ENCODE peak calls at places on chromosomes 11 and 22, in ten cellular contexts. J, B, L, Y, M, I, O, C, S and H are unnamed samples.
A peak's percentile ranks its signal among the peaks of the same experiment; 100 is the strongest.

GRCh38 chr22:36702832-36703210 is 731 bp downstream of the CACNG2 start:
- DNase-seq in J (no peak), B (no peak), L (no peak), Y (no peak), M (no peak), I (no peak), O (no peak), C (no peak), S (no peak), H (no peak)

GRCh38 chr22:49018601-49019000 is 809.1 kb downstream of the BRD1 start:
- DNase-seq in J (no peak), B (no peak), L (peak; percentile 59), Y (peak; percentile 22), M (no peak), I (no peak), O (peak; percentile 70), C (no peak), S (peak; percentile 52), H (peak; percentile 57)

GRCh38 chr22:36411589-36412258 is 24.0 kb upstream of the MYH9 start:
- DNase-seq in J (no peak), B (no peak), L (no peak), Y (no peak), M (no peak), I (no peak), O (no peak), C (no peak), S (no peak), H (no peak)

GRCh38 chr11:26993965-26994446 is at the start of gene FIBIN:
- DNase-seq in J (peak; percentile 35), B (peak; percentile 40), L (peak; percentile 87), Y (no peak), M (peak; percentile 76), I (peak; percentile 78), O (peak; percentile 75), C (no peak), S (no peak), H (peak; percentile 73)

GRCh38 chr11:36372101-36372767 is 76.1 kb downstream of the PRR5L start:
- DNase-seq in J (no peak), B (no peak), L (no peak), Y (no peak), M (peak; percentile 97), I (peak; percentile 92), O (peak; percentile 71), C (no peak), S (no peak), H (no peak)

GRCh38 chr11:11931461-11932055 is 76.9 kb downstream of the DKK3 start:
- DNase-seq in J (peak; percentile 62), B (peak; percentile 57), L (no peak), Y (no peak), M (peak; percentile 68), I (peak; percentile 80), O (peak; percentile 55), C (peak; percentile 5), S (no peak), H (no peak)

GRCh38 chr11:123654566-123655081 is at the start of gene SCN3B:
- DNase-seq in J (peak; percentile 88), B (peak; percentile 84), L (peak; percentile 88), Y (no peak), M (peak; percentile 81), I (peak; percentile 67), O (peak; percentile 78), C (peak; percentile 44), S (peak; percentile 85), H (peak; percentile 71)

GRCh38 chr11:11501546-11502274 is 120.1 kb downstream of the GALNT18 start:
- DNase-seq in J (no peak), B (no peak), L (no peak), Y (no peak), M (no peak), I (no peak), O (no peak), C (no peak), S (no peak), H (no peak)

DNA sequence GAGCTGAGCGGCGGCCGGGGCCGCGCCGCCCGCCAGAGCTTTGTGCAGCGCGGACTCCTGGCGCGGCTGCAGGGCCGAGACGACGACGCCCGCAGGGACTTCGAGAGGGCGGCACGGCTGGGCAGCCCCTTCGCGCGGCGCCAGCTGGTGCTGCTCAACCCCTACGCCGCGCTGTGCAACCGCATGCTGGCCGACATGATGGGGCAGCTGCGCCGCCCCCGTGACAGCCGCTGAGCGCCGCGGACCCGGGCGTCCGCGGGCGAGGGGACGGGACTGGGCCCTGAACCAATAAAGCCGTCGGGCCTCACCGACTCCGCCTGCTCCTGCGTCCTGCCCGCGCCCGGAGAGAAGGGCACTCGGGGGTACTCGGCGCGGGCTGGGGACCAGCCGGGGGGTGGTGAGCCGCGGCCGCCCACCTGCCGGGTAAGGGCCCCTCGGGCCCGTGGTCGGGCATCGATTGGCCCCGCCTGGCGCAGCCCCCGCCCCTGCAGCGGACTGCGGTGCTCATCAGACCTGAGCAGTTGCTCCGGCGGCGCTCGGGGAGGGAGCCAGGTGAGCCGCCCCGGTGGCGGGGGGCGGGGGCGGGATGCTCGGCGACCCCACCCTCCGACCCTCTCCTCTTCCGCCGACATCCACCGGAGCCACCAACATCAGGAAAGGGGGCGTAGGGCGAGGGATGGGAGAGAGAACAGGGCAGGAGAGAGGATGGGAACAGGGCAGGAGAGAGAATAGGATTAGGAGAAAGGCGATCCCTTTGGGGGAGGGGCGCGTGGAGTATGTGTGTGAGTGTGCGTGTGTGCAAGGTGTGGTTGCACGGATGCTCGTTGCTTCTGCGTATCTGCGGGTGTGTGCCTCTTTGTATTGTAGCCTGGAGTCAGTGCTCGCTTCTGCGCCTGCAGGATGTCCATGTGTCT is at the start of gene TMEM25:
- DNase-seq in J (peak; percentile 87), B (peak; percentile 75), L (peak; percentile 93), Y (peak; percentile 75), M (peak; percentile 66), I (no peak), O (peak; percentile 96), C (peak; percentile 93), S (peak; percentile 83), H (peak; percentile 83)
- TF ChIP-seq CTCF in J (no peak), B (no peak), L (no peak), Y (no peak), M (no peak), I (no peak), O (no peak), C (no peak), S (no peak), H (no peak)

GRCh38 chr11:33533668-33534067 is 167.0 kb downstream of the C11orf91 start:
- DNase-seq in J (no peak), B (no peak), L (no peak), Y (no peak), M (peak; percentile 64), I (no peak), O (peak; percentile 81), C (no peak), S (no peak), H (no peak)

GRCh38 chr11:33534575-33534974 is 166.1 kb downstream of the C11orf91 start:
- DNase-seq in J (no peak), B (peak; percentile 17), L (no peak), Y (no peak), M (peak; percentile 53), I (no peak), O (no peak), C (no peak), S (no peak), H (no peak)

GRCh38 chr11:33538726-33539125 is 161.9 kb downstream of the C11orf91 start:
- DNase-seq in J (no peak), B (no peak), L (no peak), Y (no peak), M (no peak), I (no peak), O (no peak), C (no peak), S (no peak), H (no peak)

GRCh38 chr11:33532720-33533119 is 167.9 kb downstream of the C11orf91 start:
- DNase-seq in J (no peak), B (no peak), L (no peak), Y (no peak), M (no peak), I (no peak), O (no peak), C (no peak), S (no peak), H (no peak)

DNA sequence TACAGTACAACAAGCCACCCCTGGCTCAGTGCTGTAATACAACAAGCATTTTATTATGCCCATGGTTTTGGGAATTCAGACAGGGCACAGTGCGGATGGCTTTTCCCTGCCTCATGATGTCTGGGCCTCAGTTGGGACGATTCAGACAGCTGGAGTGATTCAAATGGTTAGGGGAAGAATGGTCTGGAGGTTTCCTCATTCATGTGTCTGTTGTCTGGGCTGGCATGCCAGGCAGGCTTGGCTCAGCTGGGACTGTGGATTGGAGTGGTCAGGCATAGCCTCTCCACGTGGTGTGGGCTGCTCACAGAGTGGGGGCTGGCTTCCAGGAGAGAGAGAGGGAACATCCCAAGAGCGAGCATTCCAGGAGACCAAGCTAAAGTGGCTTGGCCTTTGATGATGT is 164.4 kb downstream of the C11orf91 start:
- DNase-seq in J (no peak), B (no peak), L (peak; percentile 26), Y (no peak), M (no peak), I (no peak), O (no peak), C (no peak), S (no peak), H (no peak)
- TF ChIP-seq CTCF in J (no peak), B (no peak), L (no peak), Y (no peak), M (no peak), I (no peak), O (no peak), C (no peak), S (no peak), H (no peak)

GRCh38 chr11:9759519-9760179 is 95.8 kb downstream of the SWAP70 start:
- DNase-seq in J (no peak), B (peak; percentile 99), L (peak; percentile 99), Y (peak; percentile 84), M (peak; percentile 100), I (peak; percentile 99), O (peak; percentile 99), C (peak; percentile 67), S (no peak), H (peak; percentile 94)

GRCh38 chr11:9757809-9758675 is 94.2 kb downstream of the SWAP70 start:
- DNase-seq in J (peak; percentile 88), B (peak; percentile 92), L (peak; percentile 97), Y (peak; percentile 91), M (peak; percentile 67), I (peak; percentile 64), O (peak; percentile 97), C (peak; percentile 97), S (peak; percentile 90), H (peak; percentile 94)

GRCh38 chr11:9760180-9760550 is 96.3 kb downstream of the SWAP70 start:
- DNase-seq in J (no peak), B (no peak), L (peak; percentile 98), Y (no peak), M (peak; percentile 96), I (peak; percentile 55), O (peak; percentile 96), C (no peak), S (no peak), H (peak; percentile 97)

GRCh38 chr11:9756878-9757277 is 93.0 kb downstream of the SWAP70 start:
- DNase-seq in J (no peak), B (no peak), L (no peak), Y (no peak), M (no peak), I (no peak), O (no peak), C (no peak), S (no peak), H (no peak)

GRCh38 chr11:9758676-9759518 is 95.0 kb downstream of the SWAP70 start:
- DNase-seq in J (peak; percentile 64), B (peak; percentile 64), L (peak; percentile 96), Y (peak; percentile 53), M (peak; percentile 72), I (peak; percentile 74), O (peak; percentile 95), C (peak; percentile 73), S (no peak), H (peak; percentile 89)
- TF ChIP-seq CTCF in J (no peak), B (no peak), L (no peak), Y (no peak), M (peak; percentile 22), I (no peak), O (no peak), C (peak; percentile 48), S (no peak), H (no peak)

GRCh38 chr11:20156280-20156875 is 3.9 kb downstream of the DBX1 start:
- DNase-seq in J (peak; percentile 80), B (no peak), L (no peak), Y (peak; percentile 63), M (no peak), I (no peak), O (peak; percentile 42), C (peak; percentile 45), S (no peak), H (no peak)

GRCh38 chr11:20157768-20158167 is 2.5 kb downstream of the DBX1 start:
- DNase-seq in J (peak; percentile 65), B (no peak), L (no peak), Y (no peak), M (no peak), I (no peak), O (peak; percentile 29), C (no peak), S (no peak), H (no peak)

GRCh38 chr11:20156876-20157613 is 3.2 kb downstream of the DBX1 start:
- DNase-seq in J (peak; percentile 83), B (no peak), L (no peak), Y (peak; percentile 38), M (no peak), I (no peak), O (peak; percentile 48), C (peak; percentile 49), S (no peak), H (no peak)

GRCh38 chr11:20155683-20156279 is 4.5 kb downstream of the DBX1 start:
- DNase-seq in J (peak; percentile 44), B (no peak), L (no peak), Y (no peak), M (no peak), I (no peak), O (peak; percentile 86), C (no peak), S (no peak), H (no peak)

GRCh38 chr11:20154381-20154780 is 5.9 kb downstream of the DBX1 start:
- DNase-seq in J (no peak), B (no peak), L (no peak), Y (no peak), M (peak; percentile 8), I (peak; percentile 8), O (peak; percentile 91), C (no peak), S (no peak), H (no peak)
- TF ChIP-seq CTCF in J (no peak), B (no peak), L (no peak), Y (no peak), M (no peak), I (no peak), O (no peak), C (no peak), S (no peak), H (no peak)